ENCODE peak calls at places on chromosomes 7 and 10, in four cellular contexts. H is GM12878, B is K562, L is HepG2. G is an unnamed sample. For H3K36me3, the result is how much of the 10 kb centered on the place peaks cover.

GRCh38 chr10:79285315-79286185 is 61.7 kb upstream of the PPIF start:
- DNase-seq in H (peak), B (no peak), L (no peak), G (no peak)

GRCh38 chr10:30980951-30981616 is 50.6 kb downstream of the ZNF438 start:
- DNase-seq in H (no peak), B (no peak), L (no peak), G (no peak)

GRCh38 chr7:97145068-97145467 is 27.6 kb downstream of the SDHAF3 start:
- DNase-seq in H (no peak), B (no peak), L (peak), G (no peak)

GRCh38 chr7:7581531-7582179 is 15.0 kb downstream of the MIOS start:
- DNase-seq in H (no peak), B (no peak), L (no peak), G (peak)

GRCh38 chr7:625376-625971 is 101.0 kb upstream of the DNAAF5 start:
- DNase-seq in H (no peak), B (no peak), L (no peak), G (no peak)

GRCh38 chr7:77940647-77941046 is 142.1 kb downstream of the PHTF2 start:
- DNase-seq in H (no peak), B (peak), L (peak), G (peak)

GRCh38 chr10:63430091-63430998 is 35.4 kb downstream of the JMJD1C start:
- DNase-seq in H (no peak), B (no peak), L (no peak), G (no peak)

GRCh38 chr7:125316451-125316850 is 386.8 kb upstream of the POT1 start:
- DNase-seq in H (no peak), B (no peak), L (peak), G (peak)

GRCh38 chr7:81534996-81535395 is 234.9 kb downstream of the HGF start:
- DNase-seq in H (no peak), B (no peak), L (no peak), G (no peak)

GRCh38 chr7:105020926-105021325 is 6.9 kb downstream of the KMT2E start:
- DNase-seq in H (no peak), B (no peak), L (no peak), G (no peak)

GRCh38 chr7:29270979-29271658 is 76.5 kb downstream of the CHN2 start:
- DNase-seq in H (no peak), B (no peak), L (peak), G (no peak)

GRCh38 chr7:2465928-2466327 is 10.3 kb downstream of the GRIFIN start:
- DNase-seq in H (no peak), B (no peak), L (no peak), G (no peak)

GRCh38 chr10:98664329-98665042 is 217.8 kb upstream of the HPS1 start:
- DNase-seq in H (peak), B (peak), L (peak), G (peak)

GRCh38 chr10:93463723-93464511 is 18.2 kb downstream of the MYOF start:
- DNase-seq in H (no peak), B (no peak), L (no peak), G (no peak)

GRCh38 chr10:75048669-75049098 is 62.8 kb upstream of the SAMD8 start:
- DNase-seq in H (no peak), B (no peak), L (no peak), G (no peak)

GRCh38 chr7:102004229-102004628 is 186.8 kb downstream of the CUX1 start:
- DNase-seq in H (no peak), B (no peak), L (no peak), G (no peak)

GRCh38 chr10:51092402-51092801 is 18.1 kb downstream of the PRKG1 start:
- DNase-seq in H (no peak), B (no peak), L (no peak), G (no peak)

GRCh38 chr10:126060232-126060935 is 164.0 kb downstream of the FANK1 start:
- DNase-seq in H (no peak), B (no peak), L (no peak), G (no peak)

GRCh38 chr7:2714636-2715035 is 26.6 kb downstream of the AMZ1 start:
- DNase-seq in H (no peak), B (no peak), L (no peak), G (no peak)

GRCh38 chr7:108147031-108147563 is 16.9 kb upstream of the LAMB4 start:
- DNase-seq in H (no peak), B (peak), L (no peak), G (no peak)

GRCh38 chr7:121032645-121033460 is 44.3 kb downstream of the CPED1 start:
- DNase-seq in H (no peak), B (peak), L (no peak), G (no peak)

GRCh38 chr7:116393654-116394053 is 105.9 kb upstream of the CAV2 start:
- DNase-seq in H (no peak), B (no peak), L (no peak), G (no peak)

GRCh38 chr10:48444861-48445841 is 138.7 kb downstream of the MAPK8 start:
- DNase-seq in H (no peak), B (peak), L (peak), G (peak)

GRCh38 chr7:16400896-16401275 is 20.5 kb downstream of the CRPPA start:
- DNase-seq in H (no peak), B (no peak), L (no peak), G (no peak)

GRCh38 chr10:52099026-52099600 is 215.0 kb upstream of the DKK1 start:
- DNase-seq in H (no peak), B (no peak), L (no peak), G (no peak)

GRCh38 chr7:22008011-22008410 is 62.3 kb upstream of the CDCA7L start:
- DNase-seq in H (no peak), B (no peak), L (no peak), G (no peak)

GRCh38 chr10:63866075-63866746 is 345.0 kb downstream of the REEP3 start:
- DNase-seq in H (peak), B (peak), L (peak), G (peak)

GRCh38 chr10:103915794-103916193 is 2.2 kb downstream of the STN1 start:
- DNase-seq in H (no peak), B (no peak), L (no peak), G (no peak)

GRCh38 chr7:99004216-99004615 is 125.9 kb downstream of the TRRAP start:
- DNase-seq in H (no peak), B (no peak), L (no peak), G (no peak)

GRCh38 chr7:99003419-99003818 is 125.1 kb downstream of the TRRAP start:
- DNase-seq in H (no peak), B (no peak), L (no peak), G (no peak)

GRCh38 chr7:99004781-99005500 is 126.6 kb downstream of the TRRAP start:
- DNase-seq in H (no peak), B (no peak), L (no peak), G (no peak)

GRCh38 chr7:99006739-99007424 is 128.6 kb downstream of the TRRAP start:
- DNase-seq in H (no peak), B (no peak), L (no peak), G (no peak)

GRCh38 chr7:99005776-99006175 is 127.4 kb downstream of the TRRAP start:
- DNase-seq in H (no peak), B (no peak), L (no peak), G (no peak)
- H3K36me3 ChIP-seq in H (under half), B (half or more), L (half or more), G (under half)

DNA sequence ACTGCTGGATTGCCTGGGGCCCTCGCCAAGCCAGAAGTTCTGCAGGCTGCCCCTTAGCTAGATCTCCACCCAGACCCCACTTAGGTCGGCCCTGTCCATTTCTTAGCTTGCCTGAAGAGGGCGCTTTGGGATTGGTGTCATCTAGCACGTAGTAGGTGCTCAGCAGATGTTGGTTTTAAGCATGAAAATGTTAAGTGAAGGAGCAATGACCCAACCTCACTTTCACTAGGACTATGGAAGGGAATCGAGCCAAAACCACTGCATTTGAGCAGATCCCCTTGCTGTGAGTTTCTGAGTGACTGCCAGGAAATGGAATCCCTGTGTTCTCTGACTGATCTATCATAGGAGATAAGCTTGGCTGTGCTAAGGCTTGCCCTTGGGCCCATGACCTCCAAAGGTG is 131.7 kb upstream of the EEPD1 start:
- DNase-seq in H (no peak), B (no peak), L (no peak), G (peak)
- TF ChIP-seq JUNB in H (no peak), B (no peak), L (no peak), G (no peak)

GRCh38 chr10:95435548-95436279 is 125.5 kb downstream of the SORBS1 start:
- DNase-seq in H (no peak), B (no peak), L (no peak), G (no peak)
- H3K36me3 ChIP-seq in H (under half), B (under half), L (half or more), G (under half)

GRCh38 chr7:157676456-157677255 is 339.9 kb downstream of the DNAJB6 start:
- DNase-seq in H (no peak), B (no peak), L (no peak), G (no peak)
- TF ChIP-seq JUNB in H (no peak), B (no peak), L (no peak), G (no peak)

DNA sequence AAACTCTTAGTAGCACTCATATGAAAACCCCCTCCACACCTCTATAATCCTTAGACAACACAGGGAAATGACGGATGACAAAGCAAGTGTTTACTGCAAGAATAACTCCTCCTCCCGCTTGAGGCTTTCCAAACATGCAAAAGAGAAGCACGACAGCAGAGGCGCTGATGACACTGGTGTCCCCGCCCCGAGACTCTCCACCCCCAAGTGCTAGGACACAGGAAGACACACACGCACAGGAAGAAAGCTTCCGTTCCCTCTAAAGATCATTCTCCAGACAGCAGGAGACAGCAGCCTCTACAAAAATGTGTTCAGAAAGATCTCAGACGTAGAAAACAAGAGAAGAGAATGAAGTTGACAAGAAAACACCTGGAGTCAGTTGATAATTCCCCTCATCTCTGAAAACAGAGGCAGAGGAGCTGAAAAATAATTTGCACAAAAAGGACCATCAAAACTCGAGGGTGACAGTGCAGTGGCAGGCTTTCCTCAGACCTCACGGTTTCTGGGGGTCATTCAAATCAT is 90.2 kb downstream of the DLG5 start:
- DNase-seq in H (peak), B (peak), L (no peak), G (no peak)
- H3K36me3 ChIP-seq in H (under half), B (half or more), L (half or more), G (under half)

GRCh38 chr7:84040365-84040764 is 154.2 kb downstream of the SEMA3A start:
- DNase-seq in H (no peak), B (no peak), L (peak), G (no peak)
- TF ChIP-seq JUNB in H (no peak), B (no peak), L (no peak), G (no peak)

DNA sequence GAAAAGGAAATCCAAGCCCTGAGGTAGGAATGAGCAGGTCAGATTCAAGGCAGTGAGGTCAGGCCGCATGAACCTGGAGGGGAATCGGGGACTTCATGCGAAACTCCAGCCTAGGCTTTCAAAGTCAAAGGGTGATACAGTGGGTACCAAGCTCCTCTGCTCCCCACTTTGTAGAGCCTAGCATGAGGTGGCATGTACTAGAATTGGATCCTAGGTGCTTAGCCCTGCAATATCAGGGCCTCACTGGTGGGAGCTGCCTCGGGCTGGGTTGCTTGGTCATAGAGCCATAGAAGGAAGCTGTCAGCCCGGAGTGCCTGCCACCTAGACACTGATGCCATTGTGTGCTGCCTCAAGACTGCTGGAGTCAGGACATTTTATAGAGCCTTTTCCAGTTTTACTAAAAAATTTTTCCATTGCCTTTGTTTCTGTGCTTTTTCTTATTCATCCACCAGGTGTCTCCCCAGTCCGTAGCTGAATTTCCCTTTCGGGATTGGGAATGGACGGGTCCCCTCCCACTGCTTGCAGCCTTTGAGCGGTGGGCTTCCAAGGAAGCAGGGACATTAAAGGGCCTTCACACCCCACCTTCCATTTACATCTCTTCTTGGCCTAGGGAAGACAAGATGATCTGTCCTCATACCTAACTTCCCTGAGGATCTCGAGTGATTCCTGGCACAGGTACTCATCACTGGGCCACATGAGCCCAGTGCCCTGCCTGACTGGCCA is 5.5 kb upstream of the LZTS2 start:
- DNase-seq in H (no peak), B (no peak), L (no peak), G (peak)
- H3K36me3 ChIP-seq in H (under half), B (under half), L (under half), G (under half)

GRCh38 chr7:73683916-73684693 is 708 bp downstream of the BUD23 start:
- DNase-seq in H (no peak), B (no peak), L (no peak), G (no peak)
- TF ChIP-seq JUNB in H (no peak), B (no peak), L (no peak), G (no peak)

G was measured in GM23338.